ENCODE peak calls at places on chromosome 12, in four cellular contexts. F is thoracic aorta, N is fibroblast of pulmonary artery, B is IMR-90. I is an unnamed sample.

GRCh38 chr12:106132175-106133135 is 6.3 kb downstream of the NUAK1 start:
- DNase-seq in N (no peak), B (no peak), F (no peak), I (no peak)

GRCh38 chr12:64666054-64666914 is 56.0 kb downstream of the RASSF3 start:
- DNase-seq in F (no peak), B (peak), N (peak), I (no peak)

GRCh38 chr12:115998119-115998633 is 279.3 kb downstream of the MED13L start:
- DNase-seq in B (peak), F (no peak), N (peak), I (no peak)

GRCh38 chr12:8629486-8630033 is 16.9 kb upstream of the AICDA start:
- DNase-seq in F (no peak), N (peak), B (no peak), I (no peak)

GRCh38 chr12:101935769-101936741 is 58.7 kb downstream of the DRAM1 start:
- DNase-seq in F (no peak), B (peak), N (peak), I (no peak)

GRCh38 chr12:24045816-24046257 is 96.4 kb upstream of the SOX5 start:
- DNase-seq in F (no peak), B (peak), N (peak), I (no peak)

GRCh38 chr12:100154472-100155247 is 12.0 kb upstream of the BLTP3B start:
- DNase-seq in B (peak), F (no peak), N (peak), I (peak)

GRCh38 chr12:82756303-82756702 is 69.6 kb downstream of the TMTC2 start:
- DNase-seq in N (no peak), F (no peak), B (no peak), I (no peak)

GRCh38 chr12:92330654-92331053 is 185.0 kb upstream of the BTG1 start:
- DNase-seq in N (no peak), F (no peak), B (no peak), I (no peak)

DNA sequence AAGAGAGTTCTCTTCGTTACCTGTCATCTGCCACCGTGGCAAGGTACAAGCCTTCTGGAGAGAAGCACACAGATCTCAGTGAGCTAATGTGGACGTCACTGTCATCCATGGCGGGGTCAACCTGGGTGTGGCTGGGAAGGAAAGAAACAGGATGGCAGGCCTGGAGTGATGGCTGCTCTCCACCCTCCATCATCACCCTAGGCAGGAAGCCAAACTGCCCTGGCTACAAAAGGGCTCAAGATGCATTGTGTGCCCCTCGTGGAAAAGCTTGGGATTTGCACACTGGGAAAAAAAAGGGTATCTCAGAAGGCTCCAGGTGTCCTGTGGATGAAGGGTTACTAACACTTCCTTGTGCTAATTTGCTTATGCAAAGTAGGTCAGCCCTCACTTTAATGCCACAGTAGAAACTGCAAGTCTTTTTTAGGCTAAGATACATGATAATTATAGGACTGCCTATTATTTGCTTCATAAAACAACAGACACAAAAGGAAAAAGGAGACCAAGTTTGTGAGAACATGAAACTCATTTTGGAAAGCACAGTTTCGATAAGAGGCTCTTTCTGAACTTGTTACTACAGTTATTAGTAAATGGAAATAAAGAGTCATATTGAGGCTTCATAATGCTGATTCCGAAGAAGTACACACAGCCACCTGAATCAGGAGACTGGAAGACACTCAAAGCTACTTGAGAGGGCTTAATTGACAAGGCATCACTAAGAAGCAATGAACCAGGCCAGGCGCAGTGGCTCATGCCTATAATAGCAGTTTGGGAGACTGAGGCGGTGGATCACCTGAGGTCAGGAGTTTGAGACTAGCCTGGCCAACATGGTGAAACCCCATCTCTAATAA is 18.9 kb downstream of the RFC5 start:
- DNase-seq in F (no peak), B (peak), N (peak), I (no peak)
- TF ChIP-seq CTCF in F (no peak), B (no peak), N (peak), I (no peak)

DNA sequence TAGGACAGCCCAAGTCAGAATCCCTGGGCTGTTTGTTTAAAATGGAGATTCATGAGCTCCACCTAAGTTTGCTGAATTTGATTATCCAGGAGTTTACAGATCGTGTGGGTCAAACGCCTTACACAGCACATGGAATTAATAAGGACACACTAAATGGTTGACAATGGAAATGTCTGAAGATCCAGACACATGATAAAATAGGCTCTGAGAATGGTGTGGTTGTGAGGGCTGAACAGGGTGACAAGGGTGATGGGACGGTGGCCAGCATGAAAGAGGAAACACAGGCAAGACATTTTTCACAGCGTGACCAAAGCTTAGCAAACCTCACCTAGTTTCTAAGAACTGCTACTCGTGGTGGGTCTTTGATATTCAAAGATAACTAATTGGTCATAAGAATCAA is 12.5 kb downstream of the VWF start:
- DNase-seq in B (no peak), N (no peak), F (no peak), I (no peak)
- TF ChIP-seq CTCF in B (no peak), N (no peak), F (no peak), I (no peak)

GRCh38 chr12:109937371-109937770 is 37.3 kb downstream of the TCHP start:
- DNase-seq in N (no peak), B (no peak), F (no peak), I (no peak)

GRCh38 chr12:109932878-109933503 is 32.9 kb downstream of the TCHP start:
- DNase-seq in N (no peak), F (no peak), B (no peak), I (no peak)

GRCh38 chr12:109930028-109930800 is 30.1 kb downstream of the TCHP start:
- DNase-seq in F (no peak), B (peak), N (no peak), I (no peak)

GRCh38 chr12:109931143-109931542 is 31.1 kb downstream of the TCHP start:
- DNase-seq in B (no peak), F (no peak), N (no peak), I (no peak)

DNA sequence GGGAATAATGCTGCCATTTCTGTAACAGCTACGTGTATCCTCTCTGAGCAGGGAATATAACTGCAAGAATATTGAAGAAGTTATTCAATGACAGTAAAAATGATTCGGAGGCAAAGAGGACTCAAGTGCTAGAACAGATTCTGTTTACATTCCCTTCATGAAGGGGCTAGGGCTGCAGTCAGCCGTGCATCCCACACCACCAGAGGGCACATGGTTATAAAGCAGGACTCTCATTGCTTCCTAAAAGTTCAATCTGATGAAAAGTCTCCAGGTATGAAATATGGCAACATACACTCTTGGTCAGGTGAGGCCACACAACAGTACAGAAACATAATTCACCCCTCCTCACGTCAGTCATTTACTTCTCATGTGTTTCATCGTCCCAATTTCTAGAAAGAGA is 34.0 kb downstream of the TCHP start:
- DNase-seq in F (no peak), N (no peak), B (peak), I (no peak)
- TF ChIP-seq CTCF in F (no peak), N (peak), B (peak), I (no peak)

GRCh38 chr12:124469193-124469888 is 98.1 kb downstream of the NCOR2 start:
- DNase-seq in N (no peak), B (no peak), F (no peak), I (no peak)

GRCh38 chr12:124465473-124465872 is 101.9 kb downstream of the NCOR2 start:
- DNase-seq in F (no peak), N (no peak), B (no peak), I (no peak)

GRCh38 chr12:124464062-124464461 is 103.3 kb downstream of the NCOR2 start:
- DNase-seq in N (no peak), F (no peak), B (peak), I (no peak)

GRCh38 chr12:124464830-124465229 is 102.6 kb downstream of the NCOR2 start:
- DNase-seq in B (no peak), N (no peak), F (no peak), I (no peak)

DNA sequence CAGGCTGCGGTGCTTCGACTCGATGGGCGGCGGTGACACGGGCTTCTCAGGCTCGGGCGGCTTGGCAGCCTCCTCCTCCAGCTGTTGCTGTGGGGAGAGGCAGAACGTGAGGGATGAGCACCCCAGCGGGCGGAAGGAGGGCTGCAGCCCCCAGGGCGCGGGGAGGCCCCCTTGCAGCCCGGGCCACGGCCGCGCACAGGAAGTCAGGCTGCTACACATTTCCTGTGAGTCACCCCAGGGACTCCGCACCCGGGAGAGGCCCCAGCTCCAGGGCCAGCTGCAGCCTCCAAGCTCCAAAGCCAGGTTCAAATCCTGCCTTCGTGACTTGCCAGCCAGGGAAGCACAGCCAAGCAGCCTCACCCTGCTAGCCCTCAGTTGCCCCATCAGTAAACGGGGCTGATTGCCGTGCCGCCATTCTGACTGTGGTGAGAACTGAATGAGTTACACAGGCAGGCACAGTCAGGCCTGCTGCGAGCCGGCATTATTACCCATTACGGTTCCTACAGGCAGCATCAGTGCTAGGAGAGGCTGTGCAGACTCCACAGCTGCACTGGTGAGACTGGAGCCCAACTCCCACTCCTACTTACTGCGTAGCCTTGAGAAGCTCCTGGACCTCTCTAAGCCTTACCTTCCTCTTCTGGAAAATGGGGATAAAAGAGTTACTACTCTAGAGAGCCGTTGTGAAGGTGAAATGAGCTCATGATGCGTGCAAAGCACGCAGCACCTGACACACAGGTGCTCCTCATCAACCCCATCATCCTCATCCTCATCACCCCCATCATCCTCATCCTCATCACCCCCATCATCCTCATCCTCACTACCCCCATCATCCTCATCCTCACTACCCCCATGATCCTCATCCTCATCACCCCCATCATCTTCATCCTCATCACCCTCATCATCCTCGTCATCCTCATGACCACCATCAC is 100.9 kb downstream of the NCOR2 start:
- DNase-seq in B (peak), N (peak), F (no peak), I (no peak)
- TF ChIP-seq CTCF in B (no peak), N (peak), F (no peak), I (no peak)

GRCh38 chr12:42737364-42737763 is 147.8 kb upstream of the PRICKLE1 start:
- DNase-seq in B (no peak), F (no peak), N (no peak), I (no peak)
- TF ChIP-seq CTCF in B (no peak), F (no peak), N (no peak), I (no peak)

GRCh38 chr12:38906482-38907170 is 1.2 kb upstream of the CPNE8 start:
- DNase-seq in N (peak), F (peak), B (no peak), I (peak)
- TF ChIP-seq CTCF in N (peak), F (peak), B (peak), I (peak)

GRCh38 chr12:85310456-85311076 is 30.5 kb downstream of the ALX1 start:
- DNase-seq in F (no peak), N (peak), B (peak), I (no peak)
- TF ChIP-seq CTCF in F (no peak), N (peak), B (peak), I (no peak)

I was measured in omental fat pad.